ENCODE peak calls at places on chromosomes 16 and 17, in four cellular contexts. One of them, this sample, is unnamed.

GRCh38 chr16:11140466-11140865 is 115.5 kb downstream of the SOCS1 start:
- DNase-seq in GM12878: no peak
- DNase-seq in HepG2: no peak
- DNase-seq in H1: no peak
- DNase-seq in this sample: no peak

GRCh38 chr16:54589326-54589725 is 302.7 kb upstream of the IRX3 start:
- DNase-seq in H1: no peak
- DNase-seq in GM12878: no peak
- DNase-seq in HepG2: no peak
- DNase-seq in this sample: no peak

GRCh38 chr17:14318906-14319205 is 18.0 kb downstream of the HS3ST3B1 start:
- DNase-seq in H1: no peak
- DNase-seq in GM12878: no peak
- DNase-seq in HepG2: no peak
- DNase-seq in this sample: no peak

GRCh38 chr17:65020284-65020683 is 36.3 kb downstream of the GNA13 start:
- DNase-seq in H1: no peak
- DNase-seq in HepG2: no peak
- DNase-seq in GM12878: no peak
- DNase-seq in this sample: no peak

GRCh38 chr16:8717892-8718400 is 43.5 kb downstream of the ABAT start:
- DNase-seq in GM12878: no peak
- DNase-seq in H1: no peak
- DNase-seq in HepG2: no peak
- DNase-seq in this sample: no peak

GRCh38 chr16:1290032-1290431 is 19.4 kb upstream of the UBE2I start:
- DNase-seq in HepG2: no peak
- DNase-seq in GM12878: no peak
- DNase-seq in H1: no peak
- DNase-seq in this sample: no peak

GRCh38 chr17:28865946-28866752 is 11.3 kb downstream of the ERAL1 start:
- DNase-seq in GM12878: no peak
- DNase-seq in HepG2: no peak
- DNase-seq in H1: no peak
- DNase-seq in this sample: no peak

GRCh38 chr16:61042736-61043135 is 993.5 kb downstream of the CDH8 start:
- DNase-seq in GM12878: no peak
- DNase-seq in HepG2: no peak
- DNase-seq in H1: no peak
- DNase-seq in this sample: peak

GRCh38 chr17:4806420-4806769 is 557 bp upstream of the PLD2 start:
- DNase-seq in H1: no peak
- DNase-seq in GM12878: no peak
- DNase-seq in HepG2: no peak
- DNase-seq in this sample: no peak

DNA sequence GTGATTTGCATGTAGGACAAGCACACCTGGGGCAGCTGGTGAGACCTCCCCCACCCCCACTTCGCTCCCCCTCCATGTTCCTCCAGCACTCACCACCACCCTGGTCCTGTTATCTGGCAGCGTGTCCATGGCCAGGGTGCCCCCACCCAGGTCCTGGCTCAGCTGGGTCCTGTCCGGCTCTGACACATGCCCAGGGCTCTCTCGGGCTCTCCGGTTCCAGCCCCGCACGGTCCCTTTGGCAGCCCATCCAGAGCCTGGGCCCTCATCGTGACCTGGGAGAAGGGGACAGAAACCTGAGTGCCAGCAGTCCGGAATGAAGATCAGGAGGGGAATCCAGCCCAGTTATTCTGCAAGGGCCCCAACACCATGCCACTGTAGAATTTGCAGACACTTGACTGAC is 11.9 kb downstream of the PLXDC1 start:
- DNase-seq in GM12878: no peak
- DNase-seq in H1: no peak
- DNase-seq in HepG2: no peak
- DNase-seq in this sample: no peak
- TF ChIP-seq YY1 in GM12878: no peak
- TF ChIP-seq YY1 in H1: no peak
- TF ChIP-seq YY1 in HepG2: no peak
- TF ChIP-seq YY1 in this sample: no peak

GRCh38 chr16:14172200-14172805 is 101.2 kb downstream of the MRTFB start:
- DNase-seq in HepG2: peak
- DNase-seq in GM12878: no peak
- DNase-seq in H1: no peak
- DNase-seq in this sample: no peak
- TF ChIP-seq SUZ12 in HepG2: no peak
- TF ChIP-seq SUZ12 in GM12878: no peak
- TF ChIP-seq SUZ12 in H1: no peak
- TF ChIP-seq SUZ12 in this sample: no peak

DNA sequence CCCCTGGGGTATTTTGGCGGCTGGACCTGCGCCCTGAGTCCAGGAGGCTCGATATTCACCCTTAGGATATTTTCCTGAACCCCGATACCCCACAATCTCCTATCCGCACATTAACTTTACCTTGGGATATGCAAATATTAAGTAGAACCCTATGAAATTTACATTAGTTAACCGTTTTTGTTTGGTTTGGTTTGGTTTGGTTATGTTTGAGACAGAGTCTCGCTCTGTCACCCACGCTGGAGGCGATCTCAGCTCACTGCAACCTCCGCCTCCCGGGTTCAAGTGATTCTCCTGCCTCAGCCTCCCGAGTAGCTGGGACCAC is 9.3 kb upstream of the NAGS start:
- DNase-seq in HepG2: no peak
- DNase-seq in H1: no peak
- DNase-seq in GM12878: no peak
- DNase-seq in this sample: no peak
- H3K4me3 ChIP-seq in HepG2: peak
- H3K4me3 ChIP-seq in H1: peak
- H3K4me3 ChIP-seq in GM12878: no peak
- H3K4me3 ChIP-seq in this sample: peak

GRCh38 chr16:68376590-68376989 is 65.8 kb downstream of the PRMT7 start:
- DNase-seq in HepG2: no peak
- DNase-seq in GM12878: no peak
- DNase-seq in H1: no peak
- DNase-seq in this sample: no peak
- TF ChIP-seq YY1 in HepG2: no peak
- TF ChIP-seq YY1 in GM12878: no peak
- TF ChIP-seq YY1 in H1: no peak
- TF ChIP-seq YY1 in this sample: no peak